ENCODE peak calls at places on chromosomes 6 and 20, in five cellular contexts. M is hepatocyte; V is astrocyte; B is HepG2; A is CD8-positive, alpha-beta T cell. U is an unnamed sample. For H3K36me3, the result is how much of the 10 kb centered on the place peaks cover.

GRCh38 chr20:14441201-14441600 is 103.8 kb upstream of the FLRT3 start:
- DNase-seq in M (no peak), V (no peak), A (no peak), B (no peak), U (no peak)

GRCh38 chr6:6890400-6890858 is 217.3 kb upstream of the RREB1 start:
- DNase-seq in M (peak), A (no peak), B (no peak), V (no peak), U (peak)

GRCh38 chr6:116139917-116140316 is 14.0 kb upstream of the COL10A1 start:
- DNase-seq in A (no peak), B (peak), V (no peak), M (peak), U (peak)

GRCh38 chr6:65402564-65402963 is 304.5 kb downstream of the EYS start:
- DNase-seq in A (no peak), B (no peak), M (no peak), V (no peak), U (no peak)

GRCh38 chr6:119484598-119484997 is 135.0 kb upstream of the MAN1A1 start:
- DNase-seq in V (peak), M (peak), B (no peak), A (no peak), U (peak)

GRCh38 chr20:24135786-24136185 is 147.2 kb upstream of the GGTLC1 start:
- DNase-seq in A (no peak), V (no peak), B (no peak), M (no peak), U (no peak)

GRCh38 chr6:78953798-78954197 is 86.4 kb downstream of the IRAK1BP1 start:
- DNase-seq in A (no peak), V (no peak), M (no peak), B (no peak), U (no peak)

GRCh38 chr6:34534656-34535055 is 21.5 kb downstream of the SPDEF start:
- DNase-seq in A (no peak), B (no peak), V (no peak), M (no peak), U (no peak)

GRCh38 chr6:148082044-148082443 is 260.6 kb upstream of the SASH1 start:
- DNase-seq in A (no peak), M (no peak), B (no peak), V (no peak), U (no peak)

GRCh38 chr6:150766201-150766997 is 99.1 kb upstream of the MTHFD1L start:
- DNase-seq in B (no peak), M (no peak), A (no peak), V (peak), U (peak)

GRCh38 chr6:17865798-17866725 is 121.4 kb downstream of the KIF13A start:
- DNase-seq in V (peak), B (peak), M (peak), A (no peak), U (no peak)

GRCh38 chr6:148296746-148297145 is 45.9 kb upstream of the SASH1 start:
- DNase-seq in A (no peak), M (no peak), V (no peak), B (no peak), U (no peak)

GRCh38 chr6:151241853-151242252 is 2.1 kb downstream of the AKAP12 start:
- DNase-seq in A (no peak), M (no peak), B (no peak), V (no peak), U (no peak)

GRCh38 chr6:119313937-119314893 is 35.3 kb downstream of the MAN1A1 start:
- DNase-seq in V (no peak), A (peak), M (no peak), B (no peak), U (no peak)

GRCh38 chr6:124928831-124929230 is 33.4 kb upstream of the RNF217 start:
- DNase-seq in A (no peak), M (no peak), V (peak), B (no peak), U (no peak)

GRCh38 chr20:53847118-53847842 is 223.1 kb downstream of the BCAS1 start:
- DNase-seq in A (no peak), V (no peak), B (no peak), M (no peak), U (no peak)

GRCh38 chr20:54557836-54558590 is 82.6 kb downstream of the DOK5 start:
- DNase-seq in M (no peak), V (peak), A (no peak), B (no peak), U (no peak)

GRCh38 chr20:2519115-2519815 is 10.6 kb upstream of the ZNF343 start:
- DNase-seq in M (no peak), A (no peak), B (no peak), V (no peak), U (no peak)

GRCh38 chr20:63756648-63756991 is 17.0 kb downstream of the SLC2A4RG start:
- DNase-seq in M (no peak), A (no peak), V (no peak), B (no peak), U (no peak)

GRCh38 chr6:24899647-24900325 is 36.0 kb downstream of the RIPOR2 start:
- DNase-seq in V (peak), B (no peak), A (no peak), M (no peak), U (no peak)

GRCh38 chr6:19268117-19268516 is 569.1 kb upstream of the ID4 start:
- DNase-seq in B (no peak), V (peak), A (no peak), M (peak), U (no peak)

GRCh38 chr20:62876826-62877728 is 15.5 kb upstream of the TCFL5 start:
- DNase-seq in V (no peak), A (no peak), M (no peak), B (no peak), U (no peak)

GRCh38 chr20:57657537-57658446 is 37.6 kb upstream of the ZBP1 start:
- DNase-seq in V (no peak), B (peak), A (peak), M (no peak), U (no peak)

GRCh38 chr20:19265646-19266374 is 53.4 kb downstream of the SLC24A3 start:
- DNase-seq in M (no peak), V (no peak), A (no peak), B (peak), U (no peak)

GRCh38 chr6:8446391-8446790 is 11.0 kb upstream of the SLC35B3 start:
- DNase-seq in M (no peak), B (no peak), V (no peak), A (no peak), U (no peak)

GRCh38 chr6:160336200-160336599 is 12.0 kb upstream of the SLC22A3 start:
- DNase-seq in V (no peak), M (no peak), B (no peak), A (no peak), U (no peak)

GRCh38 chr6:2030682-2031244 is 214.6 kb downstream of the GMDS start:
- DNase-seq in A (no peak), V (no peak), B (no peak), M (no peak), U (no peak)

GRCh38 chr6:167689751-167690150 is 137.0 kb upstream of the AFDN start:
- DNase-seq in A (no peak), B (no peak), V (no peak), M (no peak), U (no peak)

GRCh38 chr6:95169790-95170189 is 407.5 kb upstream of the MANEA start:
- DNase-seq in B (no peak), V (peak), M (no peak), A (no peak), U (no peak)

GRCh38 chr6:32148722-32149576 is 2.8 kb downstream of the PRRT1 start:
- DNase-seq in B (no peak), V (peak), A (peak), M (peak), U (peak)

GRCh38 chr6:168450921-168451320 is 9.9 kb downstream of the SMOC2 start:
- DNase-seq in B (no peak), A (no peak), M (no peak), V (no peak), U (no peak)

DNA sequence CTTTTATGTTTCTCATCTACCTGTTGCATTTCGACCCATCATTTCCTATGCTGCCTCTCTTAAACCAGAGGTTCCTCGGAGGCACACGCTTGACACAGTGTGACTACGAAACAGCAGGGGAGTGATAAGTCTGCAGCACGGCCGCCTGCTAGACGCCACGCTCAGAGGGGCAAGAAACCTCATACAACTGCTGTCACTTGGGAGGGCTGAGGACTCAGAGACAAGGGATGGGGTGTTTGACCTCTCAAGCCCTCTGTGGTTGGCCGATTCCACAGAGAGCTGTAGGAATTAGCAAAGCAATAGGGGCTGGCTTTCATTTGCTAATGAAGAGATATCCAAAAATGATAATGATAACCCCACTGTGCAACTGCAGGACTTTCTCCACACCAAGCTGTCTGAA is 372.5 kb downstream of the ZFAND3 start:
- DNase-seq in M (no peak), V (no peak), A (no peak), B (no peak), U (peak)
- H3K36me3 ChIP-seq in M (under half), V (under half), A (under half), B (under half), U (under half)

DNA sequence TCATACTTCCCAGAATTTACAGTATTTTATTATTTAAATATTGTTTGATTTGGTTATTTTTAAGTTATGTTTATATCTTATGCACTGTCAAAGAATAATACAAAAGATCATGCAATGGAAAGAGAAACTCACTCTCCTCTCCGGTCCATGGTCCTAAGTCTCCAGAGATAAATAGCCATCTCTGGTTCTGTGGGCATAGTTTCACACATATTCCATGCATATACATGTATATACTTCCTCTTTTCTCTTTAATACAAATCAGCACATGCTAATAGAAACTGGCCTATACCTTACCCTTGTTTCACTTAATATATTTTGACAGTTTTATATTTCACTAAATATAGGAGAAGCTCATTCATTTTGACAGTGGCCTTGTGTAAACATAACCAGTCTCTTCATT is 901.7 kb upstream of the CITED2 start:
- DNase-seq in M (no peak), A (no peak), B (no peak), V (no peak), U (no peak)
- H3K27ac ChIP-seq in M (no peak), A (no peak), B (no peak), V (no peak), U (no peak)

DNA sequence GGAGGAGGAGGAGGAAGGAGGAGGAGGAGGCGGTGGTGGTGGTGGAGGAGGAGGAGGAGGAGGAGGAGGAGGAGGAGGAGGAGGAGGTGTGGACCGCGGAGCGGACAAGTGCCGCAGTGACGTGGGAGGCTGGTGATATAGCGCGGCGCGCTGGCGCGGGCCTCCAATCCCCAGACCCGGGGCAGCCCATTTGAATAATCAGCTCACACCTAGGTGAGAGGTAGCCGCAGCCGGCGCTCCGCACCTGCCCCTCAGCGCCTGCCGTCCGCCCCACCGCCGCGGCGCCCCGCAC is 204 bp upstream of the FOXA2 start:
- DNase-seq in A (no peak), M (peak), V (no peak), B (peak), U (peak)
- H3K4me3 ChIP-seq in A (no peak), M (peak), V (no peak), B (peak), U (peak)

GRCh38 chr20:428658-429200 is 20.6 kb downstream of the RBCK1 start:
- DNase-seq in B (no peak), M (no peak), V (no peak), A (no peak), U (no peak)

GRCh38 chr20:432208-432607 is 24.1 kb downstream of the RBCK1 start:
- DNase-seq in A (no peak), V (no peak), M (no peak), B (no peak), U (no peak)

GRCh38 chr20:431012-431904 is 23.2 kb downstream of the RBCK1 start:
- DNase-seq in B (peak), A (no peak), V (peak), M (peak), U (peak)

GRCh38 chr20:427849-428657 is 20.0 kb downstream of the RBCK1 start:
- DNase-seq in A (no peak), M (no peak), V (no peak), B (no peak), U (no peak)

DNA sequence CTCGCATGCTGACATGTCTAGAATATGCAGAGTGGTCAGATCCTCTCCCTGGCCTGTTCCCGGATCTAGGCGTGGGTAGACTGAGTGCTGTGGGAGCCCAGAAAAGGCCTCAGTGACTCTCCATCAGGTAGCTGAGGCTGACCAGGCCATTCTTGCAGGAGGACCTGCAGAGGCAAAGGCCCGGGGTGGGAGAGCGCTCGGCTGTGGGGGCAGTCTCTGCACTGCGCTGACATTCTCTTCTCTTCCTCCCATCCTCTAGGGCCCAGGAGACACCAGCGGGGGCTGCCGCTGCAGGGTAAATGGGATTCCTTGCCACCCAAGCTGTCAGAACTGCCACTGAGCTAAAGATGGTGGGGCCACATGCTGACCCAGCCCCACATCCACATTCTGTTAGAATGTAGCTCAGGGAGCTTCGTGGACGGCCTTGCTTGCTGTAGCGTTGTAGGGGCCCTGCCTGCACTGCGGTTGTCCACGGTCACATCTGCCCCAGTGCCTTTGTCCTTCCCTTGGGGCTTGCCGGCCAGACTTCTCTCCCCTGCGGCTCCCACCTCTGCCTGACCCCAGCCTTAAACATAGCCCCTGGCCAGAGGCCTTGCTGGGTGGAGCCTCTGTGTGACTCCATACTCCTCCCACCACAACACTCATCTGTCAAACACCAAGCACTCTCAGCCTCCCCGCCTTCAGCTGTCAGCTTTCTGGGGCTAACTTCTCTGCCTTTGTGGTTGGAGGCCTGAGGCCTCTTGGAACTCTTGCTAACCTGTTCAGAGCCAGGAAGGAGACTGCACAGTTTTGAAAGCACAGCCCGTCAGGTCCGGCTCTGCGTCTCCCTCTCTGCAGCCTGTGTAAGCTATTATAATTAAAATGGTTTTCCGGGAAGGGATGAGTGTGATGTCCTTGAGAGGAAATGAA is 22.2 kb downstream of the RBCK1 start:
- DNase-seq in A (no peak), V (no peak), B (no peak), M (no peak), U (no peak)
- H3K36me3 ChIP-seq in A (under half), V (under half), B (half or more), M (under half), U (under half)

DNA sequence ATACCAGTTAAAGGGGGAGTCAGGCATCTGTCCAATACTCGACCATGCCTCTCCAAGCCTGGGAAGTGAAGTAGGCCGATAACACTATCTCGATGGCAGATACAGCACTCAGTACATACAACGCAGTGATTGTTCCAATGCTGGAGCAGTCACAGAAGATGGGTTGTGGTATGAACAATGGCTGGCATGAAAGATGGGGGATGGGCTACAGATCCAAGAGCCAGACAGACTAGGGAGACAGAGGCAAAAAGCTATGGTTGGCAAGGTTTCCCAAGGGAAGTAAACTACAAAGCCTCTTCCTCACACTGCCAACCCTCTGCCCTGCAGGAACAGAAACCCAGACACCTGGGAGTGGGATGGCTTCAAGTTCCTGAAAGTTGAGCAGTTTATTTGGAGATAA is 19.2 kb downstream of the FKBP1A start:
- DNase-seq in A (no peak), B (no peak), V (no peak), M (no peak), U (no peak)
- H3K27ac ChIP-seq in A (no peak), B (no peak), V (no peak), M (no peak), U (no peak)

GRCh38 chr6:53793318-53793975 is 1.4 kb upstream of the LRRC1 start:
- DNase-seq in A (peak), V (peak), B (peak), M (peak), U (peak)

GRCh38 chr6:53792016-53792415 is 2.8 kb upstream of the LRRC1 start:
- DNase-seq in B (no peak), A (no peak), V (no peak), M (no peak), U (no peak)

GRCh38 chr6:53794720-53795253 is at the start of gene LRRC1:
- DNase-seq in V (peak), M (peak), B (peak), A (peak), U (peak)

GRCh38 chr6:53794073-53794719 is 609 bp upstream of the LRRC1 start:
- DNase-seq in V (peak), A (peak), M (peak), B (peak), U (peak)

GRCh38 chr6:53792973-53793317 is 1.9 kb upstream of the LRRC1 start:
- DNase-seq in A (no peak), V (no peak), B (no peak), M (no peak), U (no peak)
- H3K4me3 ChIP-seq in A (no peak), V (peak), B (peak), M (peak), U (peak)

DNA sequence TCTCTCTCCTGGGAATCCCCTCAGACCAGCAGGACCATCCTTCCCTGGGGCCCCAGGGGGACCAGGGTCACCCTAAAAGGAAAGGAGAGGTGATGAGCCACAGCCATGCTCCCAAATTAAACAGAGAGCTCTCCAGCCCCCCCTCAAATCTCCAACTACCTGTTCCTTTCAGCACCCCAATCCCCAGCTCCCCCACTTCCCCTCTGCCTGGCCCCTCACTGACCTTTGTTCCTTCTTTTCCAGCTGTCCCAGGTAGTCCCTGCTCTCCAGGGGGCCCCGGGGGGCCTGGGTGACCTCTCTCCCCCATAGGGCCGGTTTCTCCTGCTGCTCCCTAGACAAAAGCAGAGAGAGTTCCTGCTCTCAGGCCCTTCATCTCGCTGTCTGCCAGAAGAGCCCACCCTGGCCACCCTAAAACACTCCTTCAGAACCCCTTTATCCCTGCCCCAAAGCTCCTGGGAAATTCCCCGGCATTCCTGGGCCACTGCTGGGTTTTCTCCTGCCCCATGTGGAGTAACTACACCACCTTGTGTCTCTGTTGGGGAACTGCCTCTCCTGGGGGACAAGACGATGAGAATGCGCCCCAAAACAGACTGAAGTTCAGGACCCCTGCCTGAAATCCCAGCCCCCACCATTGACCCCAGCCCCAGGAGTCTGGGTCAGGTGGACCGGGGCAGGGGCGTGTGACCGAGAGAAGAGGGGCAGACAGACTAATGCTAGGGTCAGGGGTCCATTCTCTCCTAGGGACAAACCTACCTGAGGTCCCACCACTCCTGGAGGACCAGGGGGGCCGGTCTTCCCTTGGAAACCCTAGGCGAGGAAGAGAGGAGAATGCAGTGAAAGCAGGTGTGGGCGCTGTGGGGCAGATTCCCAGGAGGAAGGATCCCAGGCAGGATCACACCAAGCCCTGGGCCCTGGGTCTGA is 19.7 kb downstream of the COL11A2 start:
- DNase-seq in A (no peak), M (peak), B (peak), V (peak), U (peak)
- H3K36me3 ChIP-seq in A (under half), M (under half), B (under half), V (under half), U (under half)

U was measured in neural progenitor cell.